ENCODE peak calls at places on chromosomes 12 and 14, in five cellular contexts. C is neuronal stem cell, W is IMR-90, M is mesendoderm, B is mesenchymal stem cell. Y is an unnamed sample.

GRCh38 chr12:64186789-64187188 is 35.3 kb downstream of the KICS2 start:
- DNase-seq in B (peak), W (peak), M (no peak), C (no peak), Y (no peak)

GRCh38 chr14:61524936-61525292 is 170.4 kb upstream of the HIF1A start:
- DNase-seq in C (no peak), B (no peak), W (no peak), M (no peak), Y (no peak)

GRCh38 chr14:72558721-72559120 is 335.2 kb downstream of the DPF3 start:
- DNase-seq in C (no peak), W (peak), M (peak), B (no peak), Y (no peak)

GRCh38 chr14:98233656-98234055 is 1038.3 kb downstream of the BCL11B start:
- DNase-seq in B (no peak), W (no peak), C (peak), M (peak), Y (no peak)

GRCh38 chr12:109706747-109707469 is 6.7 kb upstream of the FAM222A start:
- DNase-seq in M (no peak), W (no peak), B (no peak), C (no peak), Y (no peak)

GRCh38 chr14:61466249-61466904 is 145.0 kb downstream of the PRKCH start:
- DNase-seq in M (peak), W (peak), C (peak), B (peak), Y (peak)

GRCh38 chr12:108637631-108638030 is 3.9 kb upstream of the SELPLG start:
- DNase-seq in M (no peak), B (no peak), W (no peak), C (no peak), Y (peak)

GRCh38 chr14:91374897-91375747 is 42.5 kb downstream of the CCDC88C start:
- DNase-seq in M (no peak), B (no peak), C (peak), W (no peak), Y (no peak)

GRCh38 chr12:65156366-65156831 is 13.0 kb upstream of the LEMD3 start:
- DNase-seq in M (no peak), B (no peak), W (peak), C (no peak), Y (no peak)

GRCh38 chr14:80310950-80311349 is 99.6 kb upstream of the DIO2 start:
- DNase-seq in C (no peak), B (peak), W (peak), M (no peak), Y (no peak)

GRCh38 chr12:97557116-97557515 is 94.5 kb downstream of the RMST start:
- DNase-seq in C (no peak), M (no peak), W (no peak), B (no peak), Y (no peak)

GRCh38 chr12:65100140-65100539 is 21.0 kb downstream of the WIF1 start:
- DNase-seq in B (no peak), W (no peak), C (no peak), M (peak), Y (no peak)

GRCh38 chr12:52788111-52788875 is 7.6 kb downstream of the KRT3 start:
- DNase-seq in B (no peak), C (no peak), M (no peak), W (no peak), Y (no peak)

GRCh38 chr12:53061404-53062010 is 11.6 kb downstream of the TNS2 start:
- DNase-seq in B (no peak), C (no peak), W (no peak), M (peak), Y (peak)

GRCh38 chr12:10366875-10367274 is 23.0 kb downstream of the KLRK1 start:
- DNase-seq in M (peak), B (peak), C (no peak), W (no peak), Y (no peak)

GRCh38 chr14:53368714-53369191 is 215.6 kb upstream of the DDHD1 start:
- DNase-seq in B (peak), M (no peak), W (peak), C (no peak), Y (no peak)

GRCh38 chr12:24596768-24597388 is 352.0 kb downstream of the BCAT1 start:
- DNase-seq in C (peak), B (peak), W (peak), M (peak), Y (no peak)

GRCh38 chr12:86389949-86390348 is 133.8 kb upstream of the MGAT4C start:
- DNase-seq in W (peak), M (no peak), B (peak), C (no peak), Y (no peak)

GRCh38 chr12:52834727-52835001 is 553 bp upstream of the KRT79 start:
- DNase-seq in M (no peak), W (no peak), C (no peak), B (no peak), Y (no peak)

GRCh38 chr12:106030210-106031175 is 108.3 kb downstream of the NUAK1 start:
- DNase-seq in C (no peak), W (peak), M (peak), B (peak), Y (no peak)

GRCh38 chr14:95413289-95414215 is 93.8 kb upstream of the CLMN start:
- DNase-seq in W (peak), M (peak), B (no peak), C (no peak), Y (no peak)

GRCh38 chr12:5439788-5440300 is 7.9 kb downstream of the NTF3 start:
- DNase-seq in B (no peak), M (no peak), W (no peak), C (no peak), Y (no peak)

GRCh38 chr14:61471297-61471980 is 150.1 kb downstream of the PRKCH start:
- DNase-seq in C (no peak), W (no peak), B (peak), M (no peak), Y (no peak)

GRCh38 chr12:92218394-92219077 is 72.9 kb upstream of the BTG1 start:
- DNase-seq in W (no peak), C (no peak), B (no peak), M (no peak), Y (no peak)

GRCh38 chr14:93729993-93730392 is 58.3 kb downstream of the PRIMA1 start:
- DNase-seq in W (no peak), M (no peak), B (no peak), C (no peak), Y (no peak)

GRCh38 chr12:127205781-127206535 is 1061.0 kb upstream of the TMEM132C start:
- DNase-seq in M (no peak), C (no peak), W (no peak), B (no peak), Y (no peak)
- H2BK120ac ChIP-seq in M (no peak), C (no peak), W (no peak), B (no peak), Y (no peak)

GRCh38 chr12:113402586-113403260 is 964 bp downstream of the SDS start:
- DNase-seq in M (no peak), B (no peak), C (no peak), W (no peak), Y (no peak)
- H3K4me2 ChIP-seq in M (no peak), B (no peak), C (no peak), W (no peak), Y (no peak)

GRCh38 chr14:65208548-65208947 is 106.2 kb upstream of the MAX start:
- DNase-seq in W (no peak), M (no peak), C (no peak), B (no peak), Y (no peak)

GRCh38 chr14:65211341-65211987 is 109.1 kb upstream of the MAX start:
- DNase-seq in W (peak), M (no peak), C (no peak), B (peak), Y (no peak)

GRCh38 chr14:65210827-65211192 is 108.5 kb upstream of the MAX start:
- DNase-seq in M (no peak), C (no peak), B (peak), W (no peak), Y (no peak)

GRCh38 chr14:65213316-65213715 is 111.0 kb upstream of the MAX start:
- DNase-seq in C (no peak), M (no peak), B (no peak), W (no peak), Y (no peak)

DNA sequence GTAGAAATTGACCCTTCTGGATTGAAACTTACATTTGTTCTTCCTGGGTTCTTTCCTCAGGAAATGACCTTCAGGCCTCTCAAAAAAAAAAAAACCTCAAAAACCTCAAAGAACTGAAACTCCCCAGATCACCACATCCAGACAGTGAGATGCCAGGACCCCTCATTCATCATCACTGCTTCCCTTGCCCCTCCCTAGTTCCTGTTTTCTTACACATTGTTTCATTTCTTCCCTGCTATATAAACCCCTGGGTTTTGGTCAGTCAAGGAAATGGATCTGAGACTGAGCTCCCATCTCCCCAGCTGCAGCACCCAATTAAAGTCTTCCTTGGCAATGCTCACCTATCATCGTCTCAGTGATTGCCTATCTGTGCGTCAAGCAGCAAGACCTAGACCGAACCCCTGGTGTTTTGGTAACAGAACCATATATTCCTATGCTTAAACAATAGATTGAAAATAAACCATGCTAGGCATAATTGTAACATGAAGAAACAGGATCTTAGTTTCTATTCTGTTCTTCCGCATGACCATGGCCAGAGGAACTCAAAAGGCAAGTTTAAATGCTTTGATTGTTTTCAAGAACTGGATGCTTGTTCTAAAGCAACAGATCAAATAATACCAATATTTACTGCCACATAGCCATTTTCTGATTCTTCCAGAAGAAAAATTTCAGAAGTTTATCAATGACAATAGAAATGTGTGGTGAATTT is 108.0 kb upstream of the MAX start:
- DNase-seq in M (no peak), B (peak), C (no peak), W (peak), Y (no peak)
- H3K27ac ChIP-seq in M (no peak), B (no peak), C (no peak), W (no peak), Y (no peak)

DNA sequence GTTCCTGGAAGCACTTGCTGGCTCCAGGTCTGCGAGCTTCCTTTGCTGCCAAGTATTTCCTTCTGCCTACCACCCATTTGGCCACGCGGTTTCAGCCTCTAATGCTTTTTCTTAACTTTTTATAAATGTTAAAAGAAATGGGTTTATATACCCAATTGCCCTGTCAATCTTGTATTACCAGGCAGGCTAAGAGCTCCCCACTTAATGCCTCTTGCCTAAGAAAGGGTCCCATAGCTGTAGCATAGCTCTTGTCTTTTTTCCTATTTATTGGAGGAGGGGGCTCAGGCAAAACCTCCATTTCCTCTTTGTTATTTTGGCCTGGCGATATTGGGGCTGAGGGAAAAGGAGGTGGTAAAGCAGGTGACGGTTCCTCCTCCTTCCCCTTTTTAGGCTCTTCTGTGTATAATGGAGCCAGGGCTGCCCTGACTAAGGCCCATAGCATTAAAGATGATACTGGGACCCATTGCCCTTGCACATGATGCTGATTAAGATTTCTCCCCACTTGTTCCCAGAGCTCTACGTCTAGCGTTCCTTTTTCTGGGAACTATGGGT is 21.6 kb upstream of the BLTP3B start:
- DNase-seq in B (no peak), W (no peak), M (no peak), C (no peak), Y (no peak)
- H2BK120ac ChIP-seq in B (no peak), W (no peak), M (no peak), C (no peak), Y (no peak)

GRCh38 chr14:101456246-101457159 is 104.8 kb upstream of the DIO3 start:
- DNase-seq in C (peak), B (no peak), W (no peak), M (peak), Y (peak)

GRCh38 chr14:101457177-101457935 is 103.9 kb upstream of the DIO3 start:
- DNase-seq in W (no peak), C (peak), B (no peak), M (no peak), Y (peak)

GRCh38 chr14:101458536-101459391 is 102.5 kb upstream of the DIO3 start:
- DNase-seq in M (peak), C (peak), W (no peak), B (no peak), Y (peak)

GRCh38 chr14:101459392-101459900 is 101.8 kb upstream of the DIO3 start:
- DNase-seq in W (no peak), B (no peak), C (peak), M (no peak), Y (peak)

GRCh38 chr14:101457936-101458535 is 103.3 kb upstream of the DIO3 start:
- DNase-seq in C (peak), B (no peak), M (peak), W (no peak), Y (peak)
- H3K4me2 ChIP-seq in C (peak), B (no peak), M (peak), W (no peak), Y (peak)

Y was measured in H9.